ENCODE peak calls at places on chromosomes 7 and 10, in seven cellular contexts. K is SJCRH30, Y is esophagus muscularis mucosa, N is sigmoid colon, L is H9, T is SJSA1, C is caudate nucleus. U is an unnamed sample.

GRCh38 chr7:116236020-116236630 is 25.8 kb downstream of the TES start:
- DNase-seq in Y (no peak), C (no peak), L (no peak), T (peak; percentile 44), N (no peak), K (peak; percentile 77), U (no peak)

GRCh38 chr7:101804642-101805401 is 12.6 kb upstream of the CUX1 start:
- DNase-seq in K (no peak), T (no peak), N (no peak), C (no peak), Y (no peak), L (peak; percentile 83), U (no peak)

GRCh38 chr10:59360605-59361515 is 1.5 kb downstream of the FAM13C start:
- DNase-seq in L (no peak), Y (no peak), T (no peak), N (no peak), K (no peak), C (no peak), U (no peak)

GRCh38 chr10:16952010-16952550 is 134.9 kb upstream of the RSU1 start:
- DNase-seq in L (no peak), C (no peak), N (no peak), K (no peak), T (no peak), Y (no peak), U (no peak)

GRCh38 chr10:109852004-109852717 is 71.2 kb downstream of the XPNPEP1 start:
- DNase-seq in C (peak; percentile 55), Y (peak; percentile 93), L (peak; percentile 77), K (peak; percentile 85), T (peak; percentile 80), N (peak; percentile 88), U (peak; percentile 54)

GRCh38 chr7:137084607-137085380 is 216.3 kb downstream of the CHRM2 start:
- DNase-seq in T (no peak), L (no peak), C (no peak), N (no peak), K (no peak), Y (no peak), U (no peak)

GRCh38 chr10:96830511-96831199 is 1.4 kb upstream of the LCOR start:
- DNase-seq in L (peak; percentile 71), C (no peak), Y (no peak), T (no peak), N (peak; percentile 75), K (peak; percentile 13), U (peak; percentile 3)

GRCh38 chr10:24307696-24308476 is 98.9 kb downstream of the KIAA1217 start:
- DNase-seq in K (peak; percentile 27), C (no peak), N (no peak), T (no peak), L (no peak), Y (no peak), U (no peak)

GRCh38 chr10:91603931-91604331 is 28.9 kb downstream of the PPP1R3C start:
- DNase-seq in N (no peak), Y (peak; percentile 24), L (no peak), T (no peak), C (no peak), K (no peak), U (no peak)

GRCh38 chr10:102962259-102962658 is 44.2 kb downstream of the CNNM2 start:
- DNase-seq in T (no peak), C (no peak), N (no peak), L (no peak), Y (no peak), K (no peak), U (no peak)

GRCh38 chr7:132213583-132213982 is 362.7 kb downstream of the PLXNA4 start:
- DNase-seq in Y (no peak), C (no peak), N (peak; percentile 26), L (no peak), T (no peak), K (no peak), U (no peak)

GRCh38 chr7:132220060-132220459 is 356.2 kb downstream of the PLXNA4 start:
- DNase-seq in L (no peak), T (no peak), C (no peak), K (no peak), N (no peak), Y (no peak), U (no peak)

GRCh38 chr7:132214452-132214851 is 361.8 kb downstream of the PLXNA4 start:
- DNase-seq in Y (no peak), K (no peak), N (peak; percentile 25), C (no peak), T (no peak), L (no peak), U (no peak)

GRCh38 chr7:132218876-132219275 is 357.4 kb downstream of the PLXNA4 start:
- DNase-seq in K (peak; percentile 50), N (peak; percentile 28), L (no peak), Y (no peak), T (no peak), C (no peak), U (no peak)

GRCh38 chr7:132216847-132217246 is 359.4 kb downstream of the PLXNA4 start:
- DNase-seq in Y (no peak), T (no peak), N (peak; percentile 11), C (no peak), K (no peak), L (no peak), U (no peak)
- H3K27ac ChIP-seq in Y (no peak overlapping the region), T (no peak overlapping the region), N (no peak overlapping the region), C (no peak overlapping the region), K (no peak overlapping the region), L (no peak overlapping the region), U (no peak overlapping the region)

DNA sequence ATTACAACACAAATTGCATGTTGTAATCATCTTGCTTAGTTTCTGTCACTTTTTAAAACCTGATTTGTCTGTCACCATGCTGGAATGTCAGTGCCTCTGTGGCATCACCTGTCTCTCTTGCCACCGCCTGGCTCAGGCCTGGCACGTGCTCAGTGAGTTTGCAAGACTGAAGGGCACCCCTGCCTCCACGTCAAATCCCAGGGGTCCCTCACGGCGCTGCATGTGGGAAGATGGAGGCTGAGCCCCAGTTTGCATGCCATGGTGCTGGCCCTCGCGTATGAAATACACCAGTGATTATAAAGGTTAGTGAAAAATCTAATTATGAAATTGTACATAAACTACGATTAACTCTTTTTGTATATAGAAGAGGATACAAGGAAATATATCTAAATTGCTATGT is 51.9 kb upstream of the VIPR2 start:
- DNase-seq in Y (peak; percentile 84), T (no peak), K (no peak), L (no peak), N (no peak), C (no peak), U (no peak)
- H3K27ac ChIP-seq in Y (no peak overlapping the region), T (no peak overlapping the region), K (no peak overlapping the region), L (no peak overlapping the region), N (no peak overlapping the region), C (no peak overlapping the region), U (no peak overlapping the region)

GRCh38 chr7:55065511-55066229 is 46.9 kb downstream of the EGFR start:
- DNase-seq in T (peak; percentile 82), L (peak; percentile 40), K (peak; percentile 62), Y (no peak), C (no peak), N (no peak), U (no peak)
- H3K27ac ChIP-seq in T (peak overlapping the region; percentile 100), L (no peak overlapping the region), K (peak overlapping the region; percentile 83), Y (peak overlapping the region; percentile 87), C (peak overlapping the region; percentile 42), N (peak overlapping the region; percentile 86), U (no peak overlapping the region)

GRCh38 chr7:90262438-90262837 is 17.5 kb downstream of the CFAP69 start:
- DNase-seq in L (no peak), Y (no peak), C (no peak), N (no peak), K (peak; percentile 36), T (no peak), U (no peak)

GRCh38 chr7:90256778-90257177 is 11.8 kb downstream of the CFAP69 start:
- DNase-seq in L (no peak), N (no peak), C (no peak), K (no peak), Y (no peak), T (no peak), U (no peak)

GRCh38 chr7:90266808-90267207 is 21.8 kb downstream of the CFAP69 start:
- DNase-seq in Y (no peak), N (no peak), T (no peak), K (no peak), L (no peak), C (no peak), U (no peak)

GRCh38 chr7:90267263-90267858 is 22.4 kb downstream of the CFAP69 start:
- DNase-seq in L (no peak), C (no peak), Y (no peak), K (no peak), N (no peak), T (no peak), U (no peak)

GRCh38 chr7:90261441-90261840 is 16.5 kb downstream of the CFAP69 start:
- DNase-seq in K (no peak), N (no peak), C (no peak), L (no peak), Y (no peak), T (no peak), U (no peak)
- H3K27ac ChIP-seq in K (no peak overlapping the region), N (no peak overlapping the region), C (no peak overlapping the region), L (no peak overlapping the region), Y (no peak overlapping the region), T (no peak overlapping the region), U (no peak overlapping the region)

GRCh38 chr7:45203459-45203858 is 45.9 kb downstream of the RAMP3 start:
- DNase-seq in L (no peak), Y (no peak), K (no peak), N (no peak), T (no peak), C (no peak), U (no peak)

GRCh38 chr7:45198986-45199385 is 41.4 kb downstream of the RAMP3 start:
- DNase-seq in L (no peak), C (no peak), K (no peak), Y (no peak), T (no peak), N (no peak), U (no peak)

GRCh38 chr7:45199506-45199905 is 41.9 kb downstream of the RAMP3 start:
- DNase-seq in L (no peak), Y (no peak), C (no peak), T (no peak), K (no peak), N (no peak), U (no peak)

GRCh38 chr7:45202618-45203017 is 45.0 kb downstream of the RAMP3 start:
- DNase-seq in C (no peak), N (no peak), T (no peak), L (no peak), K (no peak), Y (no peak), U (no peak)

DNA sequence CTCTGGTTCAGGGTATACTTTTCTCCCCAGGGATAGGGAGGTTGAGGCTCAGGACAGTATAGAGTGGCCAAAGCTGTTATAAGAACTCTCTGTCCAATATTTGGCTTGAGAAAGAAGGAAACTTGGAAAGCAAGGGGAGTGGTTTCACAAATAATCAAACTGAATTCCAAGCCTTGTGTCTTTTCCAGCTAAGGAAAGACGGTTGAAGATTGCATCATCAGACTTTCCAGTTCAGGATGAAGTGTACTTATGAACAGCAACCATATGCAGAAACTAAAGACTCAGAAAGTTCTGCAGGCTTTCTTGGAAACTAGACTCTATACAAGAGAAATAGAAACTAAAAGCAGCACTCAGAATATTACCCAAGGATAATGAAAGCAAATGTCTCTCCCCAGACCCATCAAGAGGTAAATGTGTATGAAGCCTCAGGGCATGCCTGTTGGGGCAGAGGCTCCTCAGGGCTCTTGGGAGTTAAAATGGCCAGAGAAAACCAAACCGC is 46.4 kb downstream of the RAMP3 start:
- DNase-seq in L (no peak), T (no peak), C (no peak), K (no peak), Y (no peak), N (no peak), U (no peak)
- H3K27ac ChIP-seq in L (no peak overlapping the region), T (no peak overlapping the region), C (no peak overlapping the region), K (no peak overlapping the region), Y (peak overlapping the region; percentile 66), N (peak overlapping the region; percentile 66), U (no peak overlapping the region)

GRCh38 chr7:5620459-5620881 is 161.0 kb downstream of the RNF216 start:
- DNase-seq in L (no peak), C (no peak), T (no peak), Y (no peak), K (peak; percentile 100), N (no peak), U (no peak)
- H3K27ac ChIP-seq in L (no peak overlapping the region), C (no peak overlapping the region), T (no peak overlapping the region), Y (peak overlapping the region; percentile 11), K (peak overlapping the region; percentile 98), N (no peak overlapping the region), U (no peak overlapping the region)